ENCODE peak calls at places on chromosomes 13 and 19, in ten cellular contexts. Q is T-helper 9 cell; O is NCI-H460; R is lung; C is lower lobe of right lung; B is lung microvascular endothelial cell; X is cardiac muscle cell; L is GM18507; E is T-cell; J is CD8-positive, alpha-beta T cell. V is an unnamed sample.

GRCh38 chr13:95485045-95485517 is 67.4 kb upstream of the CLDN10 start:
- DNase-seq in Q (no peak), O (no peak), R (no peak), C (no peak), B (peak; percentile 78), X (peak; percentile 58), L (no peak), E (no peak), J (no peak), V (peak; percentile 73)

GRCh38 chr19:13164370-13165090 is 14.3 kb downstream of the IER2 start:
- DNase-seq in Q (peak; percentile 45), O (peak; percentile 54), R (peak; percentile 72), C (peak; percentile 69), B (peak; percentile 27), X (peak; percentile 96), L (no peak), E (no peak), J (peak; percentile 56), V (peak; percentile 75)

GRCh38 chr19:16051254-16052025 is 24.9 kb upstream of the TPM4 start:
- DNase-seq in Q (no peak), O (no peak), R (no peak), C (peak; percentile 20), B (peak; percentile 38), X (peak; percentile 58), L (no peak), E (peak; percentile 28), J (peak; percentile 71), V (no peak)

GRCh38 chr13:105709181-105709580 is 826.3 kb downstream of the EFNB2 start:
- DNase-seq in Q (no peak), O (no peak), R (no peak), C (no peak), B (no peak), X (no peak), L (no peak), E (no peak), J (no peak), V (no peak)

GRCh38 chr13:79379274-79379673 is 26.8 kb downstream of the RBM26 start:
- DNase-seq in Q (no peak), O (no peak), R (no peak), C (no peak), B (no peak), X (no peak), L (no peak), E (no peak), J (no peak), V (no peak)

GRCh38 chr13:111046590-111047141 is 68.4 kb upstream of the ARHGEF7 start:
- DNase-seq in Q (no peak), O (no peak), R (peak; percentile 28), C (no peak), B (no peak), X (peak; percentile 34), L (no peak), E (no peak), J (no peak), V (no peak)

GRCh38 chr19:45474191-45474940 is 6.6 kb downstream of the FOSB start:
- DNase-seq in Q (peak; percentile 63), O (no peak), R (no peak), C (no peak), B (peak; percentile 60), X (peak; percentile 24), L (no peak), E (no peak), J (no peak), V (no peak)

GRCh38 chr19:2578911-2579677 is 103.2 kb downstream of the GADD45B start:
- DNase-seq in Q (peak; percentile 45), O (peak; percentile 88), R (peak; percentile 88), C (peak; percentile 91), B (peak; percentile 99), X (peak; percentile 94), L (no peak), E (peak; percentile 45), J (peak; percentile 62), V (peak; percentile 82)

GRCh38 chr13:76879211-76879875 is 6.9 kb downstream of the KCTD12 start:
- DNase-seq in Q (peak; percentile 31), O (no peak), R (peak; percentile 69), C (peak; percentile 81), B (peak; percentile 87), X (peak; percentile 93), L (peak; percentile 15), E (peak; percentile 33), J (peak; percentile 67), V (peak; percentile 92)

GRCh38 chr13:60441761-60442160 is 44.7 kb downstream of the TDRD3 start:
- DNase-seq in Q (no peak), O (no peak), R (no peak), C (no peak), B (no peak), X (no peak), L (no peak), E (no peak), J (no peak), V (no peak)

GRCh38 chr19:56167064-56167578 is 8.7 kb upstream of the GALP start:
- DNase-seq in Q (no peak), O (peak; percentile 18), R (no peak), C (no peak), B (peak; percentile 32), X (peak; percentile 23), L (no peak), E (no peak), J (no peak), V (no peak)

GRCh38 chr19:43763473-43763939 is 8.7 kb upstream of the SMG9 start:
- DNase-seq in Q (no peak), O (no peak), R (no peak), C (no peak), B (no peak), X (no peak), L (no peak), E (no peak), J (no peak), V (no peak)

GRCh38 chr19:16876904-16877361 is 11.9 kb upstream of the F2RL3 start:
- DNase-seq in Q (no peak), O (no peak), R (peak; percentile 34), C (no peak), B (peak; percentile 82), X (peak; percentile 52), L (no peak), E (no peak), J (no peak), V (no peak)

GRCh38 chr13:45219123-45219891 is 18.5 kb upstream of the KCTD4 start:
- DNase-seq in Q (no peak), O (no peak), R (no peak), C (no peak), B (peak; percentile 65), X (no peak), L (no peak), E (no peak), J (no peak), V (no peak)

GRCh38 chr13:109769275-109769674 is 17.1 kb downstream of the IRS2 start:
- DNase-seq in Q (no peak), O (no peak), R (no peak), C (no peak), B (no peak), X (no peak), L (no peak), E (no peak), J (no peak), V (no peak)

GRCh38 chr19:44581288-44581687 is 32.1 kb upstream of the IGSF23 start:
- DNase-seq in Q (no peak), O (no peak), R (no peak), C (no peak), B (no peak), X (no peak), L (no peak), E (no peak), J (no peak), V (no peak)

GRCh38 chr13:74929436-74929835 is 552.5 kb downstream of the TBC1D4 start:
- DNase-seq in Q (no peak), O (no peak), R (no peak), C (no peak), B (no peak), X (no peak), L (no peak), E (no peak), J (no peak), V (no peak)

GRCh38 chr13:77139311-77139710 is 112.4 kb upstream of the FBXL3 start:
- DNase-seq in Q (no peak), O (no peak), R (no peak), C (no peak), B (no peak), X (no peak), L (no peak), E (no peak), J (no peak), V (no peak)

GRCh38 chr19:54339646-54340358 is 840 bp upstream of the LILRA4 start:
- DNase-seq in Q (no peak), O (no peak), R (no peak), C (no peak), B (no peak), X (no peak), L (no peak), E (no peak), J (no peak), V (no peak)

GRCh38 chr19:55545443-55545842 is at the start of gene SBK3:
- DNase-seq in Q (no peak), O (no peak), R (no peak), C (no peak), B (no peak), X (no peak), L (no peak), E (no peak), J (no peak), V (no peak)

GRCh38 chr13:100389617-100390016 is 199.0 kb downstream of the GGACT start:
- DNase-seq in Q (no peak), O (no peak), R (no peak), C (no peak), B (no peak), X (no peak), L (no peak), E (no peak), J (no peak), V (no peak)

GRCh38 chr13:108947551-108948030 is 318.2 kb downstream of the MYO16 start:
- DNase-seq in Q (no peak), O (no peak), R (no peak), C (no peak), B (no peak), X (peak; percentile 54), L (no peak), E (no peak), J (no peak), V (no peak)

GRCh38 chr19:8607386-8607785 is 3.1 kb downstream of the ADAMTS10 start:
- DNase-seq in Q (no peak), O (no peak), R (no peak), C (no peak), B (no peak), X (peak; percentile 81), L (no peak), E (no peak), J (no peak), V (no peak)

GRCh38 chr19:18518639-18519038 is 3.2 kb downstream of the ELL start:
- DNase-seq in Q (no peak), O (no peak), R (no peak), C (no peak), B (no peak), X (no peak), L (no peak), E (no peak), J (no peak), V (no peak)